ENCODE peak calls at places on chromosomes 12 and 14, in eight cellular contexts. One of them, this sample, is unnamed.
A peak's percentile ranks its signal among the peaks of the same experiment; 100 is the strongest.

GRCh38 chr12:24860546-24860945 is 88.4 kb downstream of the BCAT1 start:
- DNase-seq in cardiac septum: no peak
- DNase-seq in activated CD8-positive, alpha-beta memory T cell treated with anti-CD3 and anti-CD28 coated beads, Interleukin-2, amount 50 U/mL, for 48 hours: no peak
- DNase-seq in CD4-positive, alpha-beta memory T cell: no peak
- DNase-seq in lower lobe of right lung: no peak
- DNase-seq in tibial nerve: no peak
- DNase-seq in mucosa of descending colon: no peak
- DNase-seq in NCI-H2107: no peak
- DNase-seq in this sample: no peak

GRCh38 chr14:105485720-105486332 is 860 bp upstream of the CRIP1 start:
- DNase-seq in cardiac septum: no peak
- DNase-seq in activated CD8-positive, alpha-beta memory T cell treated with anti-CD3 and anti-CD28 coated beads, Interleukin-2, amount 50 U/mL, for 48 hours: no peak
- DNase-seq in CD4-positive, alpha-beta memory T cell: peak; percentile 72
- DNase-seq in lower lobe of right lung: no peak
- DNase-seq in tibial nerve: no peak
- DNase-seq in mucosa of descending colon: peak; percentile 41
- DNase-seq in NCI-H2107: peak; percentile 62
- DNase-seq in this sample: no peak

GRCh38 chr12:63018273-63018672 is 83.3 kb upstream of the PPM1H start:
- DNase-seq in cardiac septum: no peak
- DNase-seq in activated CD8-positive, alpha-beta memory T cell treated with anti-CD3 and anti-CD28 coated beads, Interleukin-2, amount 50 U/mL, for 48 hours: no peak
- DNase-seq in CD4-positive, alpha-beta memory T cell: no peak
- DNase-seq in lower lobe of right lung: no peak
- DNase-seq in tibial nerve: no peak
- DNase-seq in mucosa of descending colon: no peak
- DNase-seq in NCI-H2107: no peak
- DNase-seq in this sample: no peak

GRCh38 chr12:124491310-124491709 is 76.1 kb downstream of the NCOR2 start:
- DNase-seq in cardiac septum: no peak
- DNase-seq in activated CD8-positive, alpha-beta memory T cell treated with anti-CD3 and anti-CD28 coated beads, Interleukin-2, amount 50 U/mL, for 48 hours: no peak
- DNase-seq in CD4-positive, alpha-beta memory T cell: no peak
- DNase-seq in lower lobe of right lung: no peak
- DNase-seq in tibial nerve: no peak
- DNase-seq in mucosa of descending colon: no peak
- DNase-seq in NCI-H2107: no peak
- DNase-seq in this sample: no peak

GRCh38 chr12:54425696-54426095 is 6.6 kb upstream of the ITGA5 start:
- DNase-seq in cardiac septum: no peak
- DNase-seq in activated CD8-positive, alpha-beta memory T cell treated with anti-CD3 and anti-CD28 coated beads, Interleukin-2, amount 50 U/mL, for 48 hours: no peak
- DNase-seq in CD4-positive, alpha-beta memory T cell: no peak
- DNase-seq in lower lobe of right lung: no peak
- DNase-seq in tibial nerve: no peak
- DNase-seq in mucosa of descending colon: no peak
- DNase-seq in NCI-H2107: no peak
- DNase-seq in this sample: no peak

GRCh38 chr12:52081263-52081733 is 1.8 kb downstream of the SMIM41 start:
- DNase-seq in cardiac septum: no peak
- DNase-seq in activated CD8-positive, alpha-beta memory T cell treated with anti-CD3 and anti-CD28 coated beads, Interleukin-2, amount 50 U/mL, for 48 hours: no peak
- DNase-seq in CD4-positive, alpha-beta memory T cell: no peak
- DNase-seq in lower lobe of right lung: no peak
- DNase-seq in tibial nerve: no peak
- DNase-seq in mucosa of descending colon: no peak
- DNase-seq in NCI-H2107: peak; percentile 67
- DNase-seq in this sample: no peak

GRCh38 chr12:89556976-89557375 is 31.1 kb upstream of the POC1B start:
- DNase-seq in cardiac septum: no peak
- DNase-seq in activated CD8-positive, alpha-beta memory T cell treated with anti-CD3 and anti-CD28 coated beads, Interleukin-2, amount 50 U/mL, for 48 hours: no peak
- DNase-seq in CD4-positive, alpha-beta memory T cell: no peak
- DNase-seq in lower lobe of right lung: no peak
- DNase-seq in tibial nerve: no peak
- DNase-seq in mucosa of descending colon: no peak
- DNase-seq in NCI-H2107: no peak
- DNase-seq in this sample: no peak

GRCh38 chr12:92136021-92136735 is 9.5 kb downstream of the BTG1 start:
- DNase-seq in cardiac septum: no peak
- DNase-seq in activated CD8-positive, alpha-beta memory T cell treated with anti-CD3 and anti-CD28 coated beads, Interleukin-2, amount 50 U/mL, for 48 hours: no peak
- DNase-seq in CD4-positive, alpha-beta memory T cell: no peak
- DNase-seq in lower lobe of right lung: no peak
- DNase-seq in tibial nerve: no peak
- DNase-seq in mucosa of descending colon: no peak
- DNase-seq in NCI-H2107: no peak
- DNase-seq in this sample: no peak

GRCh38 chr14:59511916-59512530 is 27.7 kb downstream of the JKAMP start:
- DNase-seq in cardiac septum: no peak
- DNase-seq in activated CD8-positive, alpha-beta memory T cell treated with anti-CD3 and anti-CD28 coated beads, Interleukin-2, amount 50 U/mL, for 48 hours: no peak
- DNase-seq in CD4-positive, alpha-beta memory T cell: no peak
- DNase-seq in lower lobe of right lung: no peak
- DNase-seq in tibial nerve: no peak
- DNase-seq in mucosa of descending colon: peak; percentile 21
- DNase-seq in NCI-H2107: no peak
- DNase-seq in this sample: no peak

GRCh38 chr14:57022608-57023007 is 212.3 kb upstream of the OTX2 start:
- DNase-seq in cardiac septum: no peak
- DNase-seq in activated CD8-positive, alpha-beta memory T cell treated with anti-CD3 and anti-CD28 coated beads, Interleukin-2, amount 50 U/mL, for 48 hours: no peak
- DNase-seq in CD4-positive, alpha-beta memory T cell: no peak
- DNase-seq in lower lobe of right lung: no peak
- DNase-seq in tibial nerve: no peak
- DNase-seq in mucosa of descending colon: no peak
- DNase-seq in NCI-H2107: no peak
- DNase-seq in this sample: no peak

GRCh38 chr14:32939254-32940065 is 781 bp downstream of the NPAS3 start:
- DNase-seq in cardiac septum: peak; percentile 87
- DNase-seq in activated CD8-positive, alpha-beta memory T cell treated with anti-CD3 and anti-CD28 coated beads, Interleukin-2, amount 50 U/mL, for 48 hours: peak; percentile 58
- DNase-seq in CD4-positive, alpha-beta memory T cell: no peak
- DNase-seq in lower lobe of right lung: peak; percentile 58
- DNase-seq in tibial nerve: peak; percentile 75
- DNase-seq in mucosa of descending colon: peak; percentile 60
- DNase-seq in NCI-H2107: peak; percentile 67
- DNase-seq in this sample: no peak

GRCh38 chr14:34081576-34082136 is 130.8 kb upstream of the EGLN3 start:
- DNase-seq in cardiac septum: no peak
- DNase-seq in activated CD8-positive, alpha-beta memory T cell treated with anti-CD3 and anti-CD28 coated beads, Interleukin-2, amount 50 U/mL, for 48 hours: no peak
- DNase-seq in CD4-positive, alpha-beta memory T cell: no peak
- DNase-seq in lower lobe of right lung: no peak
- DNase-seq in tibial nerve: no peak
- DNase-seq in mucosa of descending colon: no peak
- DNase-seq in NCI-H2107: no peak
- DNase-seq in this sample: no peak

GRCh38 chr12:81450920-81451739 is 308.0 kb downstream of the PPFIA2 start:
- DNase-seq in cardiac septum: no peak
- DNase-seq in activated CD8-positive, alpha-beta memory T cell treated with anti-CD3 and anti-CD28 coated beads, Interleukin-2, amount 50 U/mL, for 48 hours: no peak
- DNase-seq in CD4-positive, alpha-beta memory T cell: no peak
- DNase-seq in lower lobe of right lung: no peak
- DNase-seq in tibial nerve: peak; percentile 55
- DNase-seq in mucosa of descending colon: peak; percentile 59
- DNase-seq in NCI-H2107: no peak
- DNase-seq in this sample: peak; percentile 10

GRCh38 chr12:111024205-111024794 is 103.9 kb upstream of the MYL2 start:
- DNase-seq in cardiac septum: no peak
- DNase-seq in activated CD8-positive, alpha-beta memory T cell treated with anti-CD3 and anti-CD28 coated beads, Interleukin-2, amount 50 U/mL, for 48 hours: peak; percentile 79
- DNase-seq in CD4-positive, alpha-beta memory T cell: peak; percentile 43
- DNase-seq in lower lobe of right lung: peak; percentile 68
- DNase-seq in tibial nerve: peak; percentile 13
- DNase-seq in mucosa of descending colon: peak; percentile 47
- DNase-seq in NCI-H2107: no peak
- DNase-seq in this sample: no peak

GRCh38 chr12:108333898-108334699 is 5.0 kb downstream of the CMKLR1 start:
- DNase-seq in cardiac septum: no peak
- DNase-seq in activated CD8-positive, alpha-beta memory T cell treated with anti-CD3 and anti-CD28 coated beads, Interleukin-2, amount 50 U/mL, for 48 hours: no peak
- DNase-seq in CD4-positive, alpha-beta memory T cell: no peak
- DNase-seq in lower lobe of right lung: no peak
- DNase-seq in tibial nerve: no peak
- DNase-seq in mucosa of descending colon: no peak
- DNase-seq in NCI-H2107: no peak
- DNase-seq in this sample: peak; percentile 72

GRCh38 chr12:105927553-105927952 is 211.2 kb downstream of the NUAK1 start:
- DNase-seq in cardiac septum: no peak
- DNase-seq in activated CD8-positive, alpha-beta memory T cell treated with anti-CD3 and anti-CD28 coated beads, Interleukin-2, amount 50 U/mL, for 48 hours: no peak
- DNase-seq in CD4-positive, alpha-beta memory T cell: no peak
- DNase-seq in lower lobe of right lung: no peak
- DNase-seq in tibial nerve: no peak
- DNase-seq in mucosa of descending colon: no peak
- DNase-seq in NCI-H2107: no peak
- DNase-seq in this sample: no peak

GRCh38 chr14:21038416-21039058 is 3.6 kb upstream of the RNASE7 start:
- DNase-seq in cardiac septum: no peak
- DNase-seq in activated CD8-positive, alpha-beta memory T cell treated with anti-CD3 and anti-CD28 coated beads, Interleukin-2, amount 50 U/mL, for 48 hours: no peak
- DNase-seq in CD4-positive, alpha-beta memory T cell: no peak
- DNase-seq in lower lobe of right lung: no peak
- DNase-seq in tibial nerve: no peak
- DNase-seq in mucosa of descending colon: no peak
- DNase-seq in NCI-H2107: no peak
- DNase-seq in this sample: no peak

GRCh38 chr12:50132505-50133135 is 20.6 kb downstream of the COX14 start:
- DNase-seq in cardiac septum: no peak
- DNase-seq in activated CD8-positive, alpha-beta memory T cell treated with anti-CD3 and anti-CD28 coated beads, Interleukin-2, amount 50 U/mL, for 48 hours: peak; percentile 37
- DNase-seq in CD4-positive, alpha-beta memory T cell: peak; percentile 54
- DNase-seq in lower lobe of right lung: no peak
- DNase-seq in tibial nerve: peak; percentile 28
- DNase-seq in mucosa of descending colon: peak; percentile 21
- DNase-seq in NCI-H2107: no peak
- DNase-seq in this sample: no peak

GRCh38 chr12:16604853-16605252 is 1.1 kb downstream of the LMO3 start:
- DNase-seq in cardiac septum: no peak
- DNase-seq in activated CD8-positive, alpha-beta memory T cell treated with anti-CD3 and anti-CD28 coated beads, Interleukin-2, amount 50 U/mL, for 48 hours: no peak
- DNase-seq in CD4-positive, alpha-beta memory T cell: no peak
- DNase-seq in lower lobe of right lung: peak; percentile 48
- DNase-seq in tibial nerve: no peak
- DNase-seq in mucosa of descending colon: no peak
- DNase-seq in NCI-H2107: no peak
- DNase-seq in this sample: no peak

GRCh38 chr14:29805415-29806123 is 122.1 kb downstream of the PRKD1 start:
- DNase-seq in cardiac septum: no peak
- DNase-seq in activated CD8-positive, alpha-beta memory T cell treated with anti-CD3 and anti-CD28 coated beads, Interleukin-2, amount 50 U/mL, for 48 hours: no peak
- DNase-seq in CD4-positive, alpha-beta memory T cell: no peak
- DNase-seq in lower lobe of right lung: peak; percentile 53
- DNase-seq in tibial nerve: peak; percentile 65
- DNase-seq in mucosa of descending colon: no peak
- DNase-seq in NCI-H2107: peak; percentile 83
- DNase-seq in this sample: no peak

GRCh38 chr14:71135496-71135895 is 228.2 kb downstream of the PCNX1 start:
- DNase-seq in cardiac septum: no peak
- DNase-seq in activated CD8-positive, alpha-beta memory T cell treated with anti-CD3 and anti-CD28 coated beads, Interleukin-2, amount 50 U/mL, for 48 hours: no peak
- DNase-seq in CD4-positive, alpha-beta memory T cell: no peak
- DNase-seq in lower lobe of right lung: no peak
- DNase-seq in tibial nerve: no peak
- DNase-seq in mucosa of descending colon: no peak
- DNase-seq in NCI-H2107: no peak
- DNase-seq in this sample: no peak

GRCh38 chr14:62126885-62127478 is 364.8 kb downstream of the SNAPC1 start:
- DNase-seq in cardiac septum: no peak
- DNase-seq in activated CD8-positive, alpha-beta memory T cell treated with anti-CD3 and anti-CD28 coated beads, Interleukin-2, amount 50 U/mL, for 48 hours: no peak
- DNase-seq in CD4-positive, alpha-beta memory T cell: peak; percentile 29
- DNase-seq in lower lobe of right lung: no peak
- DNase-seq in tibial nerve: peak; percentile 31
- DNase-seq in mucosa of descending colon: peak; percentile 34
- DNase-seq in NCI-H2107: peak; percentile 40
- DNase-seq in this sample: peak; percentile 35

GRCh38 chr12:40819427-40820108 is 127.3 kb downstream of the CNTN1 start:
- DNase-seq in cardiac septum: no peak
- DNase-seq in activated CD8-positive, alpha-beta memory T cell treated with anti-CD3 and anti-CD28 coated beads, Interleukin-2, amount 50 U/mL, for 48 hours: no peak
- DNase-seq in CD4-positive, alpha-beta memory T cell: no peak
- DNase-seq in lower lobe of right lung: peak; percentile 40
- DNase-seq in tibial nerve: no peak
- DNase-seq in mucosa of descending colon: peak; percentile 3
- DNase-seq in NCI-H2107: no peak
- DNase-seq in this sample: no peak

GRCh38 chr14:23537351-23538048 is 14.1 kb downstream of the ZFHX2 start:
- DNase-seq in cardiac septum: no peak
- DNase-seq in activated CD8-positive, alpha-beta memory T cell treated with anti-CD3 and anti-CD28 coated beads, Interleukin-2, amount 50 U/mL, for 48 hours: no peak
- DNase-seq in CD4-positive, alpha-beta memory T cell: no peak
- DNase-seq in lower lobe of right lung: no peak
- DNase-seq in tibial nerve: no peak
- DNase-seq in mucosa of descending colon: no peak
- DNase-seq in NCI-H2107: no peak
- DNase-seq in this sample: no peak

GRCh38 chr14:81246561-81247270 is 26.0 kb upstream of the GTF2A1 start:
- DNase-seq in cardiac septum: no peak
- DNase-seq in activated CD8-positive, alpha-beta memory T cell treated with anti-CD3 and anti-CD28 coated beads, Interleukin-2, amount 50 U/mL, for 48 hours: no peak
- DNase-seq in CD4-positive, alpha-beta memory T cell: no peak
- DNase-seq in lower lobe of right lung: peak; percentile 39
- DNase-seq in tibial nerve: no peak
- DNase-seq in mucosa of descending colon: no peak
- DNase-seq in NCI-H2107: no peak
- DNase-seq in this sample: no peak

GRCh38 chr12:97530237-97530636 is 67.6 kb downstream of the RMST start:
- DNase-seq in cardiac septum: no peak
- DNase-seq in activated CD8-positive, alpha-beta memory T cell treated with anti-CD3 and anti-CD28 coated beads, Interleukin-2, amount 50 U/mL, for 48 hours: no peak
- DNase-seq in CD4-positive, alpha-beta memory T cell: no peak
- DNase-seq in lower lobe of right lung: no peak
- DNase-seq in tibial nerve: no peak
- DNase-seq in mucosa of descending colon: no peak
- DNase-seq in NCI-H2107: no peak
- DNase-seq in this sample: no peak

GRCh38 chr14:57732886-57733285 is 133.0 kb downstream of the SLC35F4 start:
- DNase-seq in cardiac septum: no peak
- DNase-seq in activated CD8-positive, alpha-beta memory T cell treated with anti-CD3 and anti-CD28 coated beads, Interleukin-2, amount 50 U/mL, for 48 hours: no peak
- DNase-seq in CD4-positive, alpha-beta memory T cell: no peak
- DNase-seq in lower lobe of right lung: no peak
- DNase-seq in tibial nerve: no peak
- DNase-seq in mucosa of descending colon: peak; percentile 54
- DNase-seq in NCI-H2107: no peak
- DNase-seq in this sample: no peak

GRCh38 chr14:92692822-92693226 is 55.6 kb downstream of the LGMN start:
- DNase-seq in cardiac septum: peak; percentile 89
- DNase-seq in activated CD8-positive, alpha-beta memory T cell treated with anti-CD3 and anti-CD28 coated beads, Interleukin-2, amount 50 U/mL, for 48 hours: no peak
- DNase-seq in CD4-positive, alpha-beta memory T cell: peak; percentile 43
- DNase-seq in lower lobe of right lung: peak; percentile 79
- DNase-seq in tibial nerve: peak; percentile 41
- DNase-seq in mucosa of descending colon: peak; percentile 80
- DNase-seq in NCI-H2107: peak; percentile 98
- DNase-seq in this sample: no peak

GRCh38 chr12:49646871-49647270 is 23.5 kb downstream of the PRPF40B start:
- DNase-seq in cardiac septum: no peak
- DNase-seq in activated CD8-positive, alpha-beta memory T cell treated with anti-CD3 and anti-CD28 coated beads, Interleukin-2, amount 50 U/mL, for 48 hours: no peak
- DNase-seq in CD4-positive, alpha-beta memory T cell: no peak
- DNase-seq in lower lobe of right lung: no peak
- DNase-seq in tibial nerve: no peak
- DNase-seq in mucosa of descending colon: no peak
- DNase-seq in NCI-H2107: no peak
- DNase-seq in this sample: no peak

This sample was measured in GM12864.